ENCODE peak calls at places on chromosomes 13 and 19, in six cellular contexts. One of them, this sample, is unnamed.

GRCh38 chr13:87677334-87678234 is 6.4 kb downstream of the SLITRK5 start:
- DNase-seq in GM12878: no peak
- DNase-seq in GM23338: peak; percentile 72
- DNase-seq in Panc1: no peak
- DNase-seq in K562: no peak
- DNase-seq in A549: no peak
- DNase-seq in this sample: no peak

GRCh38 chr13:44147222-44147621 is 226.4 kb upstream of the SERP2 start:
- DNase-seq in GM12878: no peak
- DNase-seq in GM23338: no peak
- DNase-seq in Panc1: no peak
- DNase-seq in K562: no peak
- DNase-seq in A549: no peak
- DNase-seq in this sample: no peak

GRCh38 chr13:45257638-45258338 is 56.9 kb upstream of the KCTD4 start:
- DNase-seq in GM12878: no peak
- DNase-seq in GM23338: no peak
- DNase-seq in Panc1: no peak
- DNase-seq in K562: no peak
- DNase-seq in A549: no peak
- DNase-seq in this sample: no peak

GRCh38 chr19:39858541-39858940 is 12.4 kb upstream of the FBL start:
- DNase-seq in GM12878: no peak
- DNase-seq in GM23338: peak; percentile 85
- DNase-seq in Panc1: no peak
- DNase-seq in K562: peak; percentile 71
- DNase-seq in A549: no peak
- DNase-seq in this sample: no peak

GRCh38 chr13:30520571-30520970 is 54.8 kb upstream of the HMGB1 start:
- DNase-seq in GM12878: no peak
- DNase-seq in GM23338: no peak
- DNase-seq in Panc1: no peak
- DNase-seq in K562: no peak
- DNase-seq in A549: no peak
- DNase-seq in this sample: no peak

GRCh38 chr13:103263448-103263847 is 197.2 kb upstream of the SLC10A2 start:
- DNase-seq in GM12878: no peak
- DNase-seq in GM23338: no peak
- DNase-seq in Panc1: no peak
- DNase-seq in K562: no peak
- DNase-seq in A549: no peak
- DNase-seq in this sample: no peak

GRCh38 chr19:22606212-22606553 is 27.9 kb upstream of the ZNF492 start:
- DNase-seq in GM12878: no peak
- DNase-seq in GM23338: no peak
- DNase-seq in Panc1: no peak
- DNase-seq in K562: no peak
- DNase-seq in A549: no peak
- DNase-seq in this sample: no peak

GRCh38 chr13:41655997-41656396 is 198.6 kb downstream of the RGCC start:
- DNase-seq in GM12878: no peak
- DNase-seq in GM23338: no peak
- DNase-seq in Panc1: no peak
- DNase-seq in K562: no peak
- DNase-seq in A549: no peak
- DNase-seq in this sample: no peak

GRCh38 chr19:18349524-18350128 is 9.2 kb downstream of the PGPEP1 start:
- DNase-seq in GM12878: no peak
- DNase-seq in GM23338: peak; percentile 79
- DNase-seq in Panc1: no peak
- DNase-seq in K562: peak; percentile 73
- DNase-seq in A549: peak; percentile 69
- DNase-seq in this sample: no peak

GRCh38 chr13:37175996-37176395 is 70.5 kb upstream of the CSNK1A1L start:
- DNase-seq in GM12878: no peak
- DNase-seq in GM23338: no peak
- DNase-seq in Panc1: no peak
- DNase-seq in K562: no peak
- DNase-seq in A549: no peak
- DNase-seq in this sample: peak; percentile 11

GRCh38 chr19:43463381-43464088 is 1.9 kb downstream of the LYPD3 start:
- DNase-seq in GM12878: peak; percentile 73
- DNase-seq in GM23338: peak; percentile 99
- DNase-seq in Panc1: no peak
- DNase-seq in K562: peak; percentile 99
- DNase-seq in A549: peak; percentile 98
- DNase-seq in this sample: peak; percentile 87

GRCh38 chr13:97437729-97438128 is 3.8 kb downstream of the RAP2A start:
- DNase-seq in GM12878: no peak
- DNase-seq in GM23338: no peak
- DNase-seq in Panc1: no peak
- DNase-seq in K562: no peak
- DNase-seq in A549: no peak
- DNase-seq in this sample: no peak

GRCh38 chr19:50629194-50629593 is 10.5 kb downstream of the SYT3 start:
- DNase-seq in GM12878: no peak
- DNase-seq in GM23338: no peak
- DNase-seq in Panc1: no peak
- DNase-seq in K562: no peak
- DNase-seq in A549: no peak
- DNase-seq in this sample: no peak

GRCh38 chr19:30170495-30171137 is 201.6 kb upstream of the ZNF536 start:
- DNase-seq in GM12878: no peak
- DNase-seq in GM23338: no peak
- DNase-seq in Panc1: no peak
- DNase-seq in K562: no peak
- DNase-seq in A549: no peak
- DNase-seq in this sample: no peak

GRCh38 chr13:29756506-29756905 is 93.9 kb downstream of the UBL3 start:
- DNase-seq in GM12878: no peak
- DNase-seq in GM23338: no peak
- DNase-seq in Panc1: no peak
- DNase-seq in K562: no peak
- DNase-seq in A549: no peak
- DNase-seq in this sample: no peak

GRCh38 chr13:48437381-48437780 is 24.5 kb upstream of the LPAR6 start:
- DNase-seq in GM12878: no peak
- DNase-seq in GM23338: no peak
- DNase-seq in Panc1: no peak
- DNase-seq in K562: no peak
- DNase-seq in A549: no peak
- DNase-seq in this sample: no peak

GRCh38 chr13:49859568-49859967 is 67.1 kb upstream of the KPNA3 start:
- DNase-seq in GM12878: no peak
- DNase-seq in GM23338: no peak
- DNase-seq in Panc1: no peak
- DNase-seq in K562: no peak
- DNase-seq in A549: peak; percentile 33
- DNase-seq in this sample: no peak

GRCh38 chr19:14063100-14063499 is 1.2 kb upstream of the PALM3 start:
- DNase-seq in GM12878: no peak
- DNase-seq in GM23338: no peak
- DNase-seq in Panc1: no peak
- DNase-seq in K562: no peak
- DNase-seq in A549: no peak
- DNase-seq in this sample: no peak

GRCh38 chr19:38952395-38953165 is 21.8 kb downstream of the MRPS12 start:
- DNase-seq in GM12878: no peak
- DNase-seq in GM23338: peak; percentile 80
- DNase-seq in Panc1: no peak
- DNase-seq in K562: peak; percentile 45
- DNase-seq in A549: peak; percentile 81
- DNase-seq in this sample: no peak

GRCh38 chr13:48156466-48156865 is 61.6 kb upstream of the MED4 start:
- DNase-seq in GM12878: no peak
- DNase-seq in GM23338: peak; percentile 29
- DNase-seq in Panc1: no peak
- DNase-seq in K562: peak; percentile 19
- DNase-seq in A549: no peak
- DNase-seq in this sample: no peak

GRCh38 chr13:41273806-41274441 is 10.5 kb upstream of the MTRF1 start:
- DNase-seq in GM12878: no peak
- DNase-seq in GM23338: no peak
- DNase-seq in Panc1: no peak
- DNase-seq in K562: no peak
- DNase-seq in A549: no peak
- DNase-seq in this sample: no peak

GRCh38 chr19:32199501-32200040 is 145.8 kb upstream of the ZNF507 start:
- DNase-seq in GM12878: no peak
- DNase-seq in GM23338: no peak
- DNase-seq in Panc1: no peak
- DNase-seq in K562: no peak
- DNase-seq in A549: no peak
- DNase-seq in this sample: no peak

GRCh38 chr19:45767410-45767880 is 1.6 kb downstream of the SIX5 start:
- DNase-seq in GM12878: no peak
- DNase-seq in GM23338: peak; percentile 79
- DNase-seq in Panc1: no peak
- DNase-seq in K562: peak; percentile 78
- DNase-seq in A549: peak; percentile 58
- DNase-seq in this sample: no peak

GRCh38 chr19:45769054-45769782 is at the start of gene SIX5:
- DNase-seq in GM12878: peak; percentile 89
- DNase-seq in GM23338: peak; percentile 99
- DNase-seq in Panc1: peak; percentile 71
- DNase-seq in K562: peak; percentile 98
- DNase-seq in A549: peak; percentile 98
- DNase-seq in this sample: peak; percentile 92

GRCh38 chr19:45767881-45768643 is 990 bp downstream of the SIX5 start:
- DNase-seq in GM12878: no peak
- DNase-seq in GM23338: peak; percentile 76
- DNase-seq in Panc1: no peak
- DNase-seq in K562: peak; percentile 41
- DNase-seq in A549: peak; percentile 54
- DNase-seq in this sample: peak; percentile 15

GRCh38 chr19:45769821-45770191 is 754 bp upstream of the SIX5 start:
- DNase-seq in GM12878: no peak
- DNase-seq in GM23338: peak; percentile 44
- DNase-seq in Panc1: no peak
- DNase-seq in K562: peak; percentile 39
- DNase-seq in A549: peak; percentile 41
- DNase-seq in this sample: peak; percentile 45

GRCh38 chr19:45768644-45769053 is 403 bp downstream of the SIX5 start:
- DNase-seq in GM12878: no peak
- DNase-seq in GM23338: peak; percentile 51
- DNase-seq in Panc1: no peak
- DNase-seq in K562: peak; percentile 38
- DNase-seq in A549: peak; percentile 65
- DNase-seq in this sample: no peak
- TF ChIP-seq REST in GM12878: no peak
- TF ChIP-seq REST in GM23338: no peak
- TF ChIP-seq REST in Panc1: no peak
- TF ChIP-seq REST in K562: no peak
- TF ChIP-seq REST in A549: no peak
- TF ChIP-seq REST in this sample: no peak

DNA sequence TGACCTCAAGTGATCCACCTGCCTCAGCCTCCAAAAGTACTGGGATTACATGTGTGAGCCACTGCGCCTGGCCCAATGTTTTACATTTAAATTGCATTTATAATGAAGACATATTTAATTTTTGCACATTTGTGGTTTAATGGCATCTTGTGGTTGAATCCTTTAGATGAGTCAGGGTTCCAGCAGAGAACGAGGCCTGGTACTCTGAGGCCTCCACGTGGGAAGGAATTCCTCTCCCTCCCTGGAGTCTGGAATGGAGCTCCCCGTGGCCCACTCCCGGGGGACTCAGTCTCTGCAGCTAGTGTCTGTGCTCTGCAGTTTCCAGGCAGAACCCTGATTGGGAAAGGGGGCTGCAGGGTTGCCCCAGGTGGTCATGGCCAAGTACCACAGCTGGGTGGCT is 24.2 kb downstream of the ZFR2 start:
- DNase-seq in GM12878: no peak
- DNase-seq in GM23338: no peak
- DNase-seq in Panc1: no peak
- DNase-seq in K562: no peak
- DNase-seq in A549: no peak
- DNase-seq in this sample: no peak
- H3K27ac ChIP-seq in GM12878: no peak overlapping the region
- H3K27ac ChIP-seq in GM23338: no peak overlapping the region
- H3K27ac ChIP-seq in Panc1: no peak overlapping the region
- H3K27ac ChIP-seq in K562: no peak overlapping the region
- H3K27ac ChIP-seq in A549: no peak overlapping the region
- H3K27ac ChIP-seq in this sample: no peak overlapping the region

DNA sequence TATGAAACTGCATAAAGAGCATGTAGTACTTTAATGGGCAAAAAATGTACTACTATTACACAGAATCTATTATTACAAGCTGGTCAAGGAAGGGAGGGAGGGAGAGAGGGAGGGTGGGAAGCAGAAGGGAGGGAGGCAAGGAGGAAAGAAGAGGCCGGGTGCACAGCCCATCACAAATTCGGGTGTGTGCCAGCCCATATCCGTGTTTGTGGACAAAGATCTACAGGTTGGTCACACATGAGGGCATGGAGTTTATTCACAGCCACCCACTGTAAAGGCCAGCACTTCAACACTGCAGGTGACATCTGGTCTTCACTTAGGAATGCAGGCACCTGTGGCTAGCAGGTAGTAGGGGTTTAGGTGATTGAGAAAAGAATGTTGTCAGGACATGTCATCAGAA is 352.5 kb upstream of the NBEA start:
- DNase-seq in GM12878: no peak
- DNase-seq in GM23338: no peak
- DNase-seq in Panc1: no peak
- DNase-seq in K562: no peak
- DNase-seq in A549: no peak
- DNase-seq in this sample: no peak
- TF ChIP-seq REST in GM12878: no peak
- TF ChIP-seq REST in GM23338: no peak
- TF ChIP-seq REST in Panc1: no peak
- TF ChIP-seq REST in K562: no peak
- TF ChIP-seq REST in A549: no peak
- TF ChIP-seq REST in this sample: no peak

DNA sequence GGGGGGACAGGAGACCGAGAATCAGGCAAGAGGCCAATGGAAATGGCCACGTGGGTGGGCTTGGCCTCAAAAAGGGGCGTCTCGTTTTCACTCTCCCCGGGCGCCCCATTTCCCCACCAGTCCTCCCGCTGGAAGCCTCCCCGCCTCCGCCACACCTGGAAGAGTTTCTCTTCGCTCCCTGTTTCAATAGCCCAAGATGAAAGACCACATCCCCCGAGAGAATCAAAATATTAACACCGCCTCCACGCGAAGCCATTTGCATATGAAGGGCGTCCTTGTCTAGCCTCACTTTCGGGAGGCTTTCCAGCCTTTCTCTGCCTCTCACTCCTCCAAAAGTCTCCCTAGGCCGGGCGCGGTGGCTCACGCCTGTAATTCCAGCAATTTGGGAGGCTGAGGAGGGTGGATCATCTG is 691 bp upstream of the OLFM2 start:
- DNase-seq in GM12878: no peak
- DNase-seq in GM23338: peak; percentile 92
- DNase-seq in Panc1: no peak
- DNase-seq in K562: no peak
- DNase-seq in A549: no peak
- DNase-seq in this sample: no peak
- H3K27ac ChIP-seq in GM12878: no peak overlapping the region
- H3K27ac ChIP-seq in GM23338: peak overlapping the region; percentile 86
- H3K27ac ChIP-seq in Panc1: no peak overlapping the region
- H3K27ac ChIP-seq in K562: no peak overlapping the region
- H3K27ac ChIP-seq in A549: no peak overlapping the region
- H3K27ac ChIP-seq in this sample: no peak overlapping the region

GRCh38 chr13:60969659-60970058 is 446.0 kb downstream of the PCDH20 start:
- DNase-seq in GM12878: no peak
- DNase-seq in GM23338: no peak
- DNase-seq in Panc1: no peak
- DNase-seq in K562: no peak
- DNase-seq in A549: no peak
- DNase-seq in this sample: no peak
- TF ChIP-seq REST in GM12878: no peak
- TF ChIP-seq REST in GM23338: no peak
- TF ChIP-seq REST in Panc1: no peak
- TF ChIP-seq REST in K562: no peak
- TF ChIP-seq REST in A549: no peak
- TF ChIP-seq REST in this sample: no peak

This sample was measured in HL-60.